ENCODE peak calls at places on chromosome 19, in seven cellular contexts. One of them, this sample, is unnamed.

GRCh38 chr19:662962-663681 is at the start of gene RNF126:
- DNase-seq in activated CD4-positive, alpha-beta T cell treated with anti-CD3 and anti-CD28 coated beads, Interleukin-2, amount 10 ng/mL, durations not matched to agents 7 days and 5 days: peak; percentile 91
- DNase-seq in stimulated activated naive CD4-positive, alpha-beta T cell treated with Interleukin-2 at 50 U/mL for 16 hours: peak; percentile 91
- DNase-seq in ovary: peak; percentile 97
- DNase-seq in GM03348: peak; percentile 96
- DNase-seq in NCI-H1092: peak; percentile 91
- DNase-seq in PC-3: peak; percentile 88
- DNase-seq in this sample: peak; percentile 90

GRCh38 chr19:39308531-39309304 is 11.9 kb downstream of the LRFN1 start:
- DNase-seq in activated CD4-positive, alpha-beta T cell treated with anti-CD3 and anti-CD28 coated beads, Interleukin-2, amount 10 ng/mL, durations not matched to agents 7 days and 5 days: no peak
- DNase-seq in stimulated activated naive CD4-positive, alpha-beta T cell treated with Interleukin-2 at 50 U/mL for 16 hours: no peak
- DNase-seq in ovary: no peak
- DNase-seq in GM03348: no peak
- DNase-seq in NCI-H1092: no peak
- DNase-seq in PC-3: no peak
- DNase-seq in this sample: no peak

GRCh38 chr19:7104783-7105447 is 35.4 kb downstream of the ZNF557 start:
- DNase-seq in activated CD4-positive, alpha-beta T cell treated with anti-CD3 and anti-CD28 coated beads, Interleukin-2, amount 10 ng/mL, durations not matched to agents 7 days and 5 days: no peak
- DNase-seq in stimulated activated naive CD4-positive, alpha-beta T cell treated with Interleukin-2 at 50 U/mL for 16 hours: no peak
- DNase-seq in ovary: no peak
- DNase-seq in GM03348: no peak
- DNase-seq in NCI-H1092: no peak
- DNase-seq in PC-3: no peak
- DNase-seq in this sample: no peak

GRCh38 chr19:19418548-19419260 is 13.2 kb downstream of the GATAD2A start:
- DNase-seq in activated CD4-positive, alpha-beta T cell treated with anti-CD3 and anti-CD28 coated beads, Interleukin-2, amount 10 ng/mL, durations not matched to agents 7 days and 5 days: no peak
- DNase-seq in stimulated activated naive CD4-positive, alpha-beta T cell treated with Interleukin-2 at 50 U/mL for 16 hours: no peak
- DNase-seq in ovary: no peak
- DNase-seq in GM03348: no peak
- DNase-seq in NCI-H1092: no peak
- DNase-seq in PC-3: no peak
- DNase-seq in this sample: no peak

GRCh38 chr19:4774136-4774535 is 17.4 kb upstream of the FEM1A start:
- DNase-seq in activated CD4-positive, alpha-beta T cell treated with anti-CD3 and anti-CD28 coated beads, Interleukin-2, amount 10 ng/mL, durations not matched to agents 7 days and 5 days: no peak
- DNase-seq in stimulated activated naive CD4-positive, alpha-beta T cell treated with Interleukin-2 at 50 U/mL for 16 hours: no peak
- DNase-seq in ovary: no peak
- DNase-seq in GM03348: no peak
- DNase-seq in NCI-H1092: no peak
- DNase-seq in PC-3: no peak
- DNase-seq in this sample: no peak

GRCh38 chr19:23052349-23052748 is 49.4 kb upstream of the ZNF728 start:
- DNase-seq in activated CD4-positive, alpha-beta T cell treated with anti-CD3 and anti-CD28 coated beads, Interleukin-2, amount 10 ng/mL, durations not matched to agents 7 days and 5 days: no peak
- DNase-seq in stimulated activated naive CD4-positive, alpha-beta T cell treated with Interleukin-2 at 50 U/mL for 16 hours: no peak
- DNase-seq in ovary: no peak
- DNase-seq in GM03348: no peak
- DNase-seq in NCI-H1092: no peak
- DNase-seq in PC-3: no peak
- DNase-seq in this sample: no peak

GRCh38 chr19:48646192-48646911 is 365 bp upstream of the CA11 start:
- DNase-seq in activated CD4-positive, alpha-beta T cell treated with anti-CD3 and anti-CD28 coated beads, Interleukin-2, amount 10 ng/mL, durations not matched to agents 7 days and 5 days: peak; percentile 94
- DNase-seq in stimulated activated naive CD4-positive, alpha-beta T cell treated with Interleukin-2 at 50 U/mL for 16 hours: peak; percentile 89
- DNase-seq in ovary: peak; percentile 94
- DNase-seq in GM03348: peak; percentile 93
- DNase-seq in NCI-H1092: peak; percentile 74
- DNase-seq in PC-3: peak; percentile 81
- DNase-seq in this sample: peak; percentile 92

GRCh38 chr19:8336072-8336569 is 6.9 kb downstream of the KANK3 start:
- DNase-seq in activated CD4-positive, alpha-beta T cell treated with anti-CD3 and anti-CD28 coated beads, Interleukin-2, amount 10 ng/mL, durations not matched to agents 7 days and 5 days: no peak
- DNase-seq in stimulated activated naive CD4-positive, alpha-beta T cell treated with Interleukin-2 at 50 U/mL for 16 hours: no peak
- DNase-seq in ovary: no peak
- DNase-seq in GM03348: no peak
- DNase-seq in NCI-H1092: no peak
- DNase-seq in PC-3: no peak
- DNase-seq in this sample: no peak

GRCh38 chr19:16878181-16878965 is 10.4 kb upstream of the F2RL3 start:
- DNase-seq in activated CD4-positive, alpha-beta T cell treated with anti-CD3 and anti-CD28 coated beads, Interleukin-2, amount 10 ng/mL, durations not matched to agents 7 days and 5 days: no peak
- DNase-seq in stimulated activated naive CD4-positive, alpha-beta T cell treated with Interleukin-2 at 50 U/mL for 16 hours: no peak
- DNase-seq in ovary: no peak
- DNase-seq in GM03348: no peak
- DNase-seq in NCI-H1092: no peak
- DNase-seq in PC-3: no peak
- DNase-seq in this sample: no peak

GRCh38 chr19:56476671-56477428 is at the start of gene ZNF667:
- DNase-seq in activated CD4-positive, alpha-beta T cell treated with anti-CD3 and anti-CD28 coated beads, Interleukin-2, amount 10 ng/mL, durations not matched to agents 7 days and 5 days: peak; percentile 39
- DNase-seq in stimulated activated naive CD4-positive, alpha-beta T cell treated with Interleukin-2 at 50 U/mL for 16 hours: no peak
- DNase-seq in ovary: no peak
- DNase-seq in GM03348: peak; percentile 25
- DNase-seq in NCI-H1092: no peak
- DNase-seq in PC-3: peak; percentile 46
- DNase-seq in this sample: peak; percentile 27

GRCh38 chr19:4238831-4239230 is 8.0 kb upstream of the YJU2 start:
- DNase-seq in activated CD4-positive, alpha-beta T cell treated with anti-CD3 and anti-CD28 coated beads, Interleukin-2, amount 10 ng/mL, durations not matched to agents 7 days and 5 days: no peak
- DNase-seq in stimulated activated naive CD4-positive, alpha-beta T cell treated with Interleukin-2 at 50 U/mL for 16 hours: no peak
- DNase-seq in ovary: no peak
- DNase-seq in GM03348: no peak
- DNase-seq in NCI-H1092: no peak
- DNase-seq in PC-3: no peak
- DNase-seq in this sample: no peak

GRCh38 chr19:41324231-41324702 is 14.3 kb downstream of the CCDC97 start:
- DNase-seq in activated CD4-positive, alpha-beta T cell treated with anti-CD3 and anti-CD28 coated beads, Interleukin-2, amount 10 ng/mL, durations not matched to agents 7 days and 5 days: no peak
- DNase-seq in stimulated activated naive CD4-positive, alpha-beta T cell treated with Interleukin-2 at 50 U/mL for 16 hours: no peak
- DNase-seq in ovary: no peak
- DNase-seq in GM03348: no peak
- DNase-seq in NCI-H1092: no peak
- DNase-seq in PC-3: no peak
- DNase-seq in this sample: no peak

GRCh38 chr19:10453852-10454251 is 33.5 kb downstream of the PDE4A start:
- DNase-seq in activated CD4-positive, alpha-beta T cell treated with anti-CD3 and anti-CD28 coated beads, Interleukin-2, amount 10 ng/mL, durations not matched to agents 7 days and 5 days: no peak
- DNase-seq in stimulated activated naive CD4-positive, alpha-beta T cell treated with Interleukin-2 at 50 U/mL for 16 hours: no peak
- DNase-seq in ovary: no peak
- DNase-seq in GM03348: no peak
- DNase-seq in NCI-H1092: no peak
- DNase-seq in PC-3: no peak
- DNase-seq in this sample: no peak

GRCh38 chr19:56109216-56109615 is 11.9 kb downstream of the ZNF787 start:
- DNase-seq in activated CD4-positive, alpha-beta T cell treated with anti-CD3 and anti-CD28 coated beads, Interleukin-2, amount 10 ng/mL, durations not matched to agents 7 days and 5 days: no peak
- DNase-seq in stimulated activated naive CD4-positive, alpha-beta T cell treated with Interleukin-2 at 50 U/mL for 16 hours: no peak
- DNase-seq in ovary: no peak
- DNase-seq in GM03348: peak; percentile 38
- DNase-seq in NCI-H1092: no peak
- DNase-seq in PC-3: no peak
- DNase-seq in this sample: no peak

GRCh38 chr19:3365447-3366103 is 808 bp upstream of the NFIC start:
- DNase-seq in activated CD4-positive, alpha-beta T cell treated with anti-CD3 and anti-CD28 coated beads, Interleukin-2, amount 10 ng/mL, durations not matched to agents 7 days and 5 days: no peak
- DNase-seq in stimulated activated naive CD4-positive, alpha-beta T cell treated with Interleukin-2 at 50 U/mL for 16 hours: no peak
- DNase-seq in ovary: peak; percentile 86
- DNase-seq in GM03348: peak; percentile 79
- DNase-seq in NCI-H1092: no peak
- DNase-seq in PC-3: peak; percentile 52
- DNase-seq in this sample: no peak

GRCh38 chr19:13887039-13887438 is 10.1 kb downstream of the NANOS3 start:
- DNase-seq in activated CD4-positive, alpha-beta T cell treated with anti-CD3 and anti-CD28 coated beads, Interleukin-2, amount 10 ng/mL, durations not matched to agents 7 days and 5 days: no peak
- DNase-seq in stimulated activated naive CD4-positive, alpha-beta T cell treated with Interleukin-2 at 50 U/mL for 16 hours: no peak
- DNase-seq in ovary: no peak
- DNase-seq in GM03348: no peak
- DNase-seq in NCI-H1092: no peak
- DNase-seq in PC-3: no peak
- DNase-seq in this sample: no peak

GRCh38 chr19:50362656-50363424 is 2.6 kb downstream of the NAPSA start:
- DNase-seq in activated CD4-positive, alpha-beta T cell treated with anti-CD3 and anti-CD28 coated beads, Interleukin-2, amount 10 ng/mL, durations not matched to agents 7 days and 5 days: no peak
- DNase-seq in stimulated activated naive CD4-positive, alpha-beta T cell treated with Interleukin-2 at 50 U/mL for 16 hours: peak; percentile 38
- DNase-seq in ovary: no peak
- DNase-seq in GM03348: no peak
- DNase-seq in NCI-H1092: no peak
- DNase-seq in PC-3: no peak
- DNase-seq in this sample: no peak